ENCODE peak calls at places on chromosomes 6 and 20, in five cellular contexts. G, M, F, N and P are unnamed samples.

GRCh38 chr6:1624071-1624847 is 14.5 kb downstream of the FOXC1 start:
- DNase-seq in G (no peak), M (no peak), F (no peak), N (no peak), P (no peak)

GRCh38 chr6:141598487-141598886 is 534.2 kb upstream of the GJE1 start:
- DNase-seq in G (no peak), M (no peak), F (peak; percentile 49), N (no peak), P (no peak)

GRCh38 chr6:1745814-1746213 is 136.1 kb downstream of the FOXC1 start:
- DNase-seq in G (peak; percentile 91), M (no peak), F (no peak), N (no peak), P (no peak)

GRCh38 chr6:41531591-41532582 is 14.3 kb upstream of the FOXP4 start:
- DNase-seq in G (no peak), M (no peak), F (peak; percentile 89), N (peak; percentile 36), P (peak; percentile 64)

GRCh38 chr6:24242924-24243323 is 114.9 kb downstream of the DCDC2 start:
- DNase-seq in G (no peak), M (no peak), F (no peak), N (no peak), P (no peak)

GRCh38 chr6:77457720-77458349 is 5.5 kb downstream of the HTR1B start:
- DNase-seq in G (peak; percentile 43), M (peak; percentile 87), F (peak; percentile 97), N (peak; percentile 20), P (no peak)

GRCh38 chr20:49700411-49701185 is 13.1 kb downstream of the B4GALT5 start:
- DNase-seq in G (no peak), M (no peak), F (peak; percentile 80), N (no peak), P (no peak)

GRCh38 chr6:81865712-81866111 is 113.2 kb upstream of the TENT5A start:
- DNase-seq in G (peak; percentile 30), M (no peak), F (peak; percentile 90), N (no peak), P (no peak)

GRCh38 chr6:140846518-140847277 is 1286.0 kb upstream of the GJE1 start:
- DNase-seq in G (no peak), M (no peak), F (peak; percentile 87), N (no peak), P (no peak)

GRCh38 chr6:35562060-35562459 is 49.4 kb upstream of the TULP1 start:
- DNase-seq in G (no peak), M (peak; percentile 33), F (peak; percentile 34), N (no peak), P (no peak)

GRCh38 chr20:23397961-23398360 is 23.3 kb downstream of the NAPB start:
- DNase-seq in G (no peak), M (no peak), F (peak; percentile 62), N (no peak), P (no peak)

GRCh38 chr6:110399219-110400071 is 15.9 kb downstream of the DDO start:
- DNase-seq in G (no peak), M (no peak), F (no peak), N (peak; percentile 32), P (no peak)

GRCh38 chr6:4612636-4613171 is 163.5 kb upstream of the CDYL start:
- DNase-seq in G (no peak), M (no peak), F (peak; percentile 95), N (peak; percentile 84), P (no peak)

GRCh38 chr6:18350271-18350670 is 36.9 kb upstream of the RNF144B start:
- DNase-seq in G (peak; percentile 45), M (no peak), F (no peak), N (no peak), P (no peak)

GRCh38 chr6:167543602-167544506 is 219.0 kb downstream of the TTLL2 start:
- DNase-seq in G (no peak), M (no peak), F (peak; percentile 45), N (peak; percentile 74), P (no peak)

GRCh38 chr6:130178692-130179091 is 44.1 kb downstream of the SAMD3 start:
- DNase-seq in G (peak; percentile 63), M (no peak), F (peak; percentile 89), N (no peak), P (no peak)

GRCh38 chr20:18653736-18654447 is 66.0 kb downstream of the DTD1 start:
- DNase-seq in G (no peak), M (no peak), F (no peak), N (no peak), P (no peak)

GRCh38 chr20:19849341-19850189 is 91.5 kb downstream of the RIN2 start:
- DNase-seq in G (no peak), M (peak; percentile 6), F (no peak), N (no peak), P (no peak)

GRCh38 chr6:118280210-118280609 is 267.9 kb upstream of the PLN start:
- DNase-seq in G (no peak), M (no peak), F (no peak), N (no peak), P (no peak)

GRCh38 chr6:137717074-137718073 is 149.7 kb upstream of the TNFAIP3 start:
- DNase-seq in G (no peak), M (no peak), F (no peak), N (no peak), P (no peak)

GRCh38 chr6:139536751-139537617 is 162.5 kb upstream of the CITED2 start:
- DNase-seq in G (no peak), M (no peak), F (no peak), N (no peak), P (no peak)

GRCh38 chr6:22892452-22892851 is 323.1 kb downstream of the HDGFL1 start:
- DNase-seq in G (peak; percentile 98), M (no peak), F (peak; percentile 97), N (peak; percentile 20), P (no peak)

GRCh38 chr20:34979366-34980153 is 23.9 kb downstream of the MYH7B start:
- DNase-seq in G (no peak), M (peak; percentile 46), F (no peak), N (no peak), P (no peak)

GRCh38 chr6:147802400-147802799 is 293.9 kb downstream of the SAMD5 start:
- DNase-seq in G (no peak), M (no peak), F (peak; percentile 14), N (no peak), P (no peak)

GRCh38 chr20:18271160-18271559 is 17.2 kb upstream of the ZNF133 start:
- DNase-seq in G (no peak), M (no peak), F (no peak), N (no peak), P (no peak)

GRCh38 chr6:39206250-39206721 is 23.0 kb downstream of the KCNK5 start:
- DNase-seq in G (no peak), M (no peak), F (no peak), N (no peak), P (no peak)

GRCh38 chr6:159094444-159095252 is 49.9 kb upstream of the TAGAP start:
- DNase-seq in G (no peak), M (no peak), F (no peak), N (no peak), P (peak; percentile 76)

GRCh38 chr6:148395583-148396101 is 53.0 kb downstream of the SASH1 start:
- DNase-seq in G (no peak), M (no peak), F (no peak), N (no peak), P (no peak)

GRCh38 chr6:11783524-11784064 is 5.0 kb upstream of the ADTRP start:
- DNase-seq in G (no peak), M (no peak), F (no peak), N (no peak), P (no peak)

GRCh38 chr6:37565267-37566208 is 65.8 kb upstream of the CCDC167 start:
- DNase-seq in G (no peak), M (peak; percentile 85), F (no peak), N (no peak), P (no peak)

GRCh38 chr6:32763417-32763816 is at the start of gene HLA-DQB2:
- DNase-seq in G (no peak), M (no peak), F (no peak), N (no peak), P (no peak)

GRCh38 chr6:158039571-158040050 is 57.9 kb downstream of the SYNJ2 start:
- DNase-seq in G (no peak), M (no peak), F (peak; percentile 59), N (peak; percentile 34), P (no peak)
- TF ChIP-seq CTCF in G (no peak), M (no peak), F (no peak), N (no peak), P (no peak)

GRCh38 chr6:7572213-7572943 is 17.6 kb upstream of the SNRNP48 start:
- DNase-seq in G (no peak), M (no peak), F (no peak), N (no peak), P (no peak)
- TF ChIP-seq CTCF in G (no peak), M (no peak), F (no peak), N (no peak), P (no peak)

GRCh38 chr6:169961772-169962561 is 210.5 kb downstream of the ERMARD start:
- DNase-seq in G (no peak), M (peak; percentile 60), F (no peak), N (peak; percentile 45), P (peak; percentile 20)
- TF ChIP-seq CTCF in G (peak; percentile 20), M (peak; percentile 62), F (peak; percentile 27), N (peak; percentile 69), P (no peak)

DNA sequence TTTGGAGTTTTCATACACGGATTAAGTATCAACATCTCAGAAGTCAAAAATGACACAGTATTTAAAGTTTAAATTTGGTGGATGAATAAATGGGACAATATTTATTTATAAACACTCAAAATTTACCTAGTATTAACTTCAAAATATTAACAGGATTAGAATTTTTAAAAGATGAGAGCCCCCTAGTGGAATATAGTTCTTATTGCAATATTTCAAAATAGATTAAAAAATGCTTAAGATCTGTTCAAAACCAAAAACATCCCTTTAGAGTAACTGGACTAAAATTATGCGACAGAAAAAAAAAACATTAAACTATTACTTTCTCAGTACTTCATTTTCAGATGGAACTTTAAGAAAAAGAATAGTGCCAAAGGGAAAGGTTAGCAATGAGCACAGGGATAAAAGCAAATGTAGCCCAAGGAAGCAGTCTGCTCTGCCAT is 56.6 kb downstream of the SNX14 start:
- DNase-seq in G (no peak), M (no peak), F (peak; percentile 19), N (no peak), P (no peak)
- TF ChIP-seq CTCF in G (no peak), M (peak; percentile 43), F (peak; percentile 38), N (peak; percentile 56), P (peak; percentile 94)

DNA sequence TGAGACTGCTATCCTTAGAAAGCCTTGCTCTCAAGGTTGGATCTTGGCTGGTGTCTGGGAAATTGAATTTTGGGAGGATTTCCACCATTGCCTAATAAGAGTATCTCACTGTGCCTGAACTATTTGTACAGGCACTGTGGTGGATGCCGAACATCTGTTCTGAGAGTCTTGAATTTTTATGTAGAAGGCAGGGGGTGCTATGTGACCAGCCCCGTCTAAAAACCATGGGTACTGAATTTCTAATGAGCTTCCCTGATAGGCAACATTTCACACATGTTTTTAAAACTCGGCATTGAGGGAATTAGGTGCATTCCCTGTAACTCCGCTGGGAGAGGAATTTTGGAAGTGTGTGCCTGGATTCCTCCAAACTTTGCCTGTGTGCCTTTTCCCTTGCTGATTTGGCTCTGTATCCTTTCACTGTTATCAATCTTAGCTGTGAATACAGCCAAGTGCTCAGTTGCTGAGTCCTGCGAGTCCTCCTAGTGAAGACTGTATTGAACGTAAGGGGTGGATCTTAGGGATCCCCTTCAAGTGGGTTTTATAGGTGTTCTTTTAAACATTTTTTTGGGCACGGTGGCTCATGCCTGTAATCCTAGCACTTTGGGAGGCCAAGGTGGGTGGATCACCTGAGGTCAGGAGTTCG is 27.6 kb upstream of the SCAF8 start:
- DNase-seq in G (no peak), M (no peak), F (peak; percentile 20), N (no peak), P (no peak)
- TF ChIP-seq CTCF in G (peak; percentile 9), M (peak; percentile 19), F (peak; percentile 3), N (no peak), P (no peak)

GRCh38 chr20:61161649-61162210 is 90.3 kb upstream of the CDH4 start:
- DNase-seq in G (no peak), M (no peak), F (peak; percentile 41), N (no peak), P (no peak)
- TF ChIP-seq CTCF in G (peak; percentile 13), M (no peak), F (peak; percentile 39), N (no peak), P (no peak)